ENCODE peak calls at places on chromosomes 7 and 10, in ten cellular contexts. One of them, this sample, is unnamed.
A peak's percentile ranks its signal among the peaks of the same experiment; 100 is the strongest.

GRCh38 chr10:112741830-112742402 is 208.1 kb upstream of the TCF7L2 start:
- DNase-seq in Right ventricle myocardium superior: no peak
- DNase-seq in HS-27A: no peak
- DNase-seq in SK-N-SH: no peak
- DNase-seq in iris pigment epithelial cell: no peak
- DNase-seq in activated CD8-positive, alpha-beta memory T cell treated with anti-CD3 and anti-CD28 coated beads for 4 hours: no peak
- DNase-seq in activated gamma-delta T cell treated with Interleukin-2 at 50 U/mL for 16 hours: no peak
- DNase-seq in thoracic aorta: no peak
- DNase-seq in A549: no peak
- DNase-seq in endothelial cell: no peak
- DNase-seq in this sample: no peak

GRCh38 chr10:101974091-101974799 is 81.7 kb downstream of the ARMH3 start:
- DNase-seq in Right ventricle myocardium superior: no peak
- DNase-seq in HS-27A: no peak
- DNase-seq in SK-N-SH: no peak
- DNase-seq in iris pigment epithelial cell: peak; percentile 33
- DNase-seq in activated CD8-positive, alpha-beta memory T cell treated with anti-CD3 and anti-CD28 coated beads for 4 hours: no peak
- DNase-seq in activated gamma-delta T cell treated with Interleukin-2 at 50 U/mL for 16 hours: no peak
- DNase-seq in thoracic aorta: no peak
- DNase-seq in A549: no peak
- DNase-seq in endothelial cell: no peak
- DNase-seq in this sample: no peak

GRCh38 chr7:17939670-17940301 is 508 bp downstream of the SNX13 start:
- DNase-seq in Right ventricle myocardium superior: peak; percentile 61
- DNase-seq in HS-27A: no peak
- DNase-seq in SK-N-SH: peak; percentile 73
- DNase-seq in iris pigment epithelial cell: peak; percentile 42
- DNase-seq in activated CD8-positive, alpha-beta memory T cell treated with anti-CD3 and anti-CD28 coated beads for 4 hours: peak; percentile 25
- DNase-seq in activated gamma-delta T cell treated with Interleukin-2 at 50 U/mL for 16 hours: peak; percentile 48
- DNase-seq in thoracic aorta: peak; percentile 4
- DNase-seq in A549: peak; percentile 50
- DNase-seq in endothelial cell: peak; percentile 44
- DNase-seq in this sample: peak; percentile 30

GRCh38 chr10:74150151-74151056 is at the start of gene AP3M1:
- DNase-seq in Right ventricle myocardium superior: peak; percentile 88
- DNase-seq in HS-27A: no peak
- DNase-seq in SK-N-SH: peak; percentile 83
- DNase-seq in iris pigment epithelial cell: no peak
- DNase-seq in activated CD8-positive, alpha-beta memory T cell treated with anti-CD3 and anti-CD28 coated beads for 4 hours: peak; percentile 61
- DNase-seq in activated gamma-delta T cell treated with Interleukin-2 at 50 U/mL for 16 hours: peak; percentile 78
- DNase-seq in thoracic aorta: peak; percentile 55
- DNase-seq in A549: peak; percentile 89
- DNase-seq in endothelial cell: peak; percentile 70
- DNase-seq in this sample: peak; percentile 92

GRCh38 chr10:128086003-128086863 is 40.0 kb downstream of the MKI67 start:
- DNase-seq in Right ventricle myocardium superior: no peak
- DNase-seq in HS-27A: no peak
- DNase-seq in SK-N-SH: no peak
- DNase-seq in iris pigment epithelial cell: no peak
- DNase-seq in activated CD8-positive, alpha-beta memory T cell treated with anti-CD3 and anti-CD28 coated beads for 4 hours: no peak
- DNase-seq in activated gamma-delta T cell treated with Interleukin-2 at 50 U/mL for 16 hours: no peak
- DNase-seq in thoracic aorta: no peak
- DNase-seq in A549: no peak
- DNase-seq in endothelial cell: no peak
- DNase-seq in this sample: no peak

GRCh38 chr10:73076361-73077183 is 20.1 kb downstream of the P4HA1 start:
- DNase-seq in Right ventricle myocardium superior: peak; percentile 56
- DNase-seq in HS-27A: no peak
- DNase-seq in SK-N-SH: no peak
- DNase-seq in iris pigment epithelial cell: peak; percentile 84
- DNase-seq in activated CD8-positive, alpha-beta memory T cell treated with anti-CD3 and anti-CD28 coated beads for 4 hours: no peak
- DNase-seq in activated gamma-delta T cell treated with Interleukin-2 at 50 U/mL for 16 hours: no peak
- DNase-seq in thoracic aorta: no peak
- DNase-seq in A549: no peak
- DNase-seq in endothelial cell: no peak
- DNase-seq in this sample: no peak

GRCh38 chr7:130921391-130922180 is 187.6 kb upstream of the KLF14 start:
- DNase-seq in Right ventricle myocardium superior: peak; percentile 74
- DNase-seq in HS-27A: no peak
- DNase-seq in SK-N-SH: no peak
- DNase-seq in iris pigment epithelial cell: peak; percentile 96
- DNase-seq in activated CD8-positive, alpha-beta memory T cell treated with anti-CD3 and anti-CD28 coated beads for 4 hours: no peak
- DNase-seq in activated gamma-delta T cell treated with Interleukin-2 at 50 U/mL for 16 hours: no peak
- DNase-seq in thoracic aorta: peak; percentile 54
- DNase-seq in A549: no peak
- DNase-seq in endothelial cell: no peak
- DNase-seq in this sample: peak; percentile 91

GRCh38 chr10:17206210-17206709 is 4.8 kb upstream of the TRDMT1 start:
- DNase-seq in Right ventricle myocardium superior: no peak
- DNase-seq in HS-27A: no peak
- DNase-seq in SK-N-SH: no peak
- DNase-seq in iris pigment epithelial cell: peak; percentile 74
- DNase-seq in activated CD8-positive, alpha-beta memory T cell treated with anti-CD3 and anti-CD28 coated beads for 4 hours: no peak
- DNase-seq in activated gamma-delta T cell treated with Interleukin-2 at 50 U/mL for 16 hours: peak; percentile 33
- DNase-seq in thoracic aorta: no peak
- DNase-seq in A549: no peak
- DNase-seq in endothelial cell: no peak
- DNase-seq in this sample: peak; percentile 63

GRCh38 chr10:116307450-116307849 is 16.8 kb upstream of the CCDC172 start:
- DNase-seq in Right ventricle myocardium superior: no peak
- DNase-seq in HS-27A: no peak
- DNase-seq in SK-N-SH: no peak
- DNase-seq in iris pigment epithelial cell: no peak
- DNase-seq in activated CD8-positive, alpha-beta memory T cell treated with anti-CD3 and anti-CD28 coated beads for 4 hours: no peak
- DNase-seq in activated gamma-delta T cell treated with Interleukin-2 at 50 U/mL for 16 hours: no peak
- DNase-seq in thoracic aorta: no peak
- DNase-seq in A549: no peak
- DNase-seq in endothelial cell: no peak
- DNase-seq in this sample: no peak

GRCh38 chr10:47311900-47312662 is 10.2 kb upstream of the GDF2 start:
- DNase-seq in Right ventricle myocardium superior: peak; percentile 90
- DNase-seq in HS-27A: peak; percentile 3
- DNase-seq in SK-N-SH: peak; percentile 90
- DNase-seq in iris pigment epithelial cell: peak; percentile 65
- DNase-seq in activated CD8-positive, alpha-beta memory T cell treated with anti-CD3 and anti-CD28 coated beads for 4 hours: peak; percentile 66
- DNase-seq in activated gamma-delta T cell treated with Interleukin-2 at 50 U/mL for 16 hours: peak; percentile 78
- DNase-seq in thoracic aorta: peak; percentile 60
- DNase-seq in A549: peak; percentile 86
- DNase-seq in endothelial cell: peak; percentile 90
- DNase-seq in this sample: peak; percentile 89

GRCh38 chr10:110260746-110261477 is 43.8 kb downstream of the SMNDC1 start:
- DNase-seq in Right ventricle myocardium superior: no peak
- DNase-seq in HS-27A: no peak
- DNase-seq in SK-N-SH: no peak
- DNase-seq in iris pigment epithelial cell: peak; percentile 25
- DNase-seq in activated CD8-positive, alpha-beta memory T cell treated with anti-CD3 and anti-CD28 coated beads for 4 hours: no peak
- DNase-seq in activated gamma-delta T cell treated with Interleukin-2 at 50 U/mL for 16 hours: no peak
- DNase-seq in thoracic aorta: no peak
- DNase-seq in A549: no peak
- DNase-seq in endothelial cell: no peak
- DNase-seq in this sample: no peak

GRCh38 chr10:116430288-116430687 is 2.6 kb downstream of the PNLIPRP3 start:
- DNase-seq in Right ventricle myocardium superior: no peak
- DNase-seq in HS-27A: no peak
- DNase-seq in SK-N-SH: no peak
- DNase-seq in iris pigment epithelial cell: no peak
- DNase-seq in activated CD8-positive, alpha-beta memory T cell treated with anti-CD3 and anti-CD28 coated beads for 4 hours: no peak
- DNase-seq in activated gamma-delta T cell treated with Interleukin-2 at 50 U/mL for 16 hours: no peak
- DNase-seq in thoracic aorta: no peak
- DNase-seq in A549: no peak
- DNase-seq in endothelial cell: no peak
- DNase-seq in this sample: no peak

GRCh38 chr7:142960955-142961512 is 1.1 kb downstream of the KEL start:
- DNase-seq in Right ventricle myocardium superior: no peak
- DNase-seq in HS-27A: no peak
- DNase-seq in SK-N-SH: no peak
- DNase-seq in iris pigment epithelial cell: no peak
- DNase-seq in activated CD8-positive, alpha-beta memory T cell treated with anti-CD3 and anti-CD28 coated beads for 4 hours: no peak
- DNase-seq in activated gamma-delta T cell treated with Interleukin-2 at 50 U/mL for 16 hours: no peak
- DNase-seq in thoracic aorta: no peak
- DNase-seq in A549: no peak
- DNase-seq in endothelial cell: no peak
- DNase-seq in this sample: no peak

GRCh38 chr10:132331259-132331955 is 586 bp upstream of the LRRC27 start:
- DNase-seq in Right ventricle myocardium superior: no peak
- DNase-seq in HS-27A: peak; percentile 3
- DNase-seq in SK-N-SH: no peak
- DNase-seq in iris pigment epithelial cell: no peak
- DNase-seq in activated CD8-positive, alpha-beta memory T cell treated with anti-CD3 and anti-CD28 coated beads for 4 hours: no peak
- DNase-seq in activated gamma-delta T cell treated with Interleukin-2 at 50 U/mL for 16 hours: no peak
- DNase-seq in thoracic aorta: no peak
- DNase-seq in A549: peak; percentile 49
- DNase-seq in endothelial cell: no peak
- DNase-seq in this sample: no peak

GRCh38 chr10:123496996-123497660 is 169.0 kb upstream of the GPR26 start:
- DNase-seq in Right ventricle myocardium superior: no peak
- DNase-seq in HS-27A: no peak
- DNase-seq in SK-N-SH: no peak
- DNase-seq in iris pigment epithelial cell: no peak
- DNase-seq in activated CD8-positive, alpha-beta memory T cell treated with anti-CD3 and anti-CD28 coated beads for 4 hours: no peak
- DNase-seq in activated gamma-delta T cell treated with Interleukin-2 at 50 U/mL for 16 hours: no peak
- DNase-seq in thoracic aorta: no peak
- DNase-seq in A549: no peak
- DNase-seq in endothelial cell: no peak
- DNase-seq in this sample: no peak

GRCh38 chr7:32179567-32179966 is 109.4 kb upstream of the PDE1C start:
- DNase-seq in Right ventricle myocardium superior: no peak
- DNase-seq in HS-27A: no peak
- DNase-seq in SK-N-SH: no peak
- DNase-seq in iris pigment epithelial cell: peak; percentile 38
- DNase-seq in activated CD8-positive, alpha-beta memory T cell treated with anti-CD3 and anti-CD28 coated beads for 4 hours: no peak
- DNase-seq in activated gamma-delta T cell treated with Interleukin-2 at 50 U/mL for 16 hours: no peak
- DNase-seq in thoracic aorta: no peak
- DNase-seq in A549: no peak
- DNase-seq in endothelial cell: no peak
- DNase-seq in this sample: peak; percentile 31

GRCh38 chr10:104337985-104338735 is at the start of gene ITPRIP:
- DNase-seq in Right ventricle myocardium superior: peak; percentile 88
- DNase-seq in HS-27A: no peak
- DNase-seq in SK-N-SH: peak; percentile 86
- DNase-seq in iris pigment epithelial cell: peak; percentile 91
- DNase-seq in activated CD8-positive, alpha-beta memory T cell treated with anti-CD3 and anti-CD28 coated beads for 4 hours: peak; percentile 56
- DNase-seq in activated gamma-delta T cell treated with Interleukin-2 at 50 U/mL for 16 hours: peak; percentile 68
- DNase-seq in thoracic aorta: no peak
- DNase-seq in A549: peak; percentile 81
- DNase-seq in endothelial cell: peak; percentile 68
- DNase-seq in this sample: peak; percentile 78

GRCh38 chr7:7944619-7945282 is 23.8 kb upstream of the GLCCI1 start:
- DNase-seq in Right ventricle myocardium superior: no peak
- DNase-seq in HS-27A: no peak
- DNase-seq in SK-N-SH: no peak
- DNase-seq in iris pigment epithelial cell: no peak
- DNase-seq in activated CD8-positive, alpha-beta memory T cell treated with anti-CD3 and anti-CD28 coated beads for 4 hours: no peak
- DNase-seq in activated gamma-delta T cell treated with Interleukin-2 at 50 U/mL for 16 hours: peak; percentile 31
- DNase-seq in thoracic aorta: no peak
- DNase-seq in A549: no peak
- DNase-seq in endothelial cell: no peak
- DNase-seq in this sample: no peak

GRCh38 chr10:98967601-98968000 is 268.1 kb downstream of the HPSE2 start:
- DNase-seq in Right ventricle myocardium superior: no peak
- DNase-seq in HS-27A: no peak
- DNase-seq in SK-N-SH: no peak
- DNase-seq in iris pigment epithelial cell: no peak
- DNase-seq in activated CD8-positive, alpha-beta memory T cell treated with anti-CD3 and anti-CD28 coated beads for 4 hours: no peak
- DNase-seq in activated gamma-delta T cell treated with Interleukin-2 at 50 U/mL for 16 hours: no peak
- DNase-seq in thoracic aorta: no peak
- DNase-seq in A549: no peak
- DNase-seq in endothelial cell: no peak
- DNase-seq in this sample: peak; percentile 51

GRCh38 chr7:112202819-112203218 is 3.4 kb downstream of the DOCK4 start:
- DNase-seq in Right ventricle myocardium superior: no peak
- DNase-seq in HS-27A: no peak
- DNase-seq in SK-N-SH: peak; percentile 30
- DNase-seq in iris pigment epithelial cell: no peak
- DNase-seq in activated CD8-positive, alpha-beta memory T cell treated with anti-CD3 and anti-CD28 coated beads for 4 hours: no peak
- DNase-seq in activated gamma-delta T cell treated with Interleukin-2 at 50 U/mL for 16 hours: peak; percentile 21
- DNase-seq in thoracic aorta: no peak
- DNase-seq in A549: no peak
- DNase-seq in endothelial cell: no peak
- DNase-seq in this sample: no peak

GRCh38 chr7:15602236-15602635 is 40.4 kb upstream of the AGMO start:
- DNase-seq in Right ventricle myocardium superior: no peak
- DNase-seq in HS-27A: peak; percentile 47
- DNase-seq in SK-N-SH: no peak
- DNase-seq in iris pigment epithelial cell: peak; percentile 14
- DNase-seq in activated CD8-positive, alpha-beta memory T cell treated with anti-CD3 and anti-CD28 coated beads for 4 hours: no peak
- DNase-seq in activated gamma-delta T cell treated with Interleukin-2 at 50 U/mL for 16 hours: no peak
- DNase-seq in thoracic aorta: no peak
- DNase-seq in A549: no peak
- DNase-seq in endothelial cell: no peak
- DNase-seq in this sample: peak; percentile 23

GRCh38 chr7:97639036-97639435 is 92.8 kb upstream of the TAC1 start:
- DNase-seq in Right ventricle myocardium superior: no peak
- DNase-seq in HS-27A: no peak
- DNase-seq in SK-N-SH: no peak
- DNase-seq in iris pigment epithelial cell: peak; percentile 7
- DNase-seq in activated CD8-positive, alpha-beta memory T cell treated with anti-CD3 and anti-CD28 coated beads for 4 hours: no peak
- DNase-seq in activated gamma-delta T cell treated with Interleukin-2 at 50 U/mL for 16 hours: no peak
- DNase-seq in thoracic aorta: no peak
- DNase-seq in A549: no peak
- DNase-seq in endothelial cell: no peak
- DNase-seq in this sample: no peak

GRCh38 chr7:82389847-82390246 is 53.7 kb downstream of the CACNA2D1 start:
- DNase-seq in Right ventricle myocardium superior: no peak
- DNase-seq in HS-27A: no peak
- DNase-seq in SK-N-SH: no peak
- DNase-seq in iris pigment epithelial cell: no peak
- DNase-seq in activated CD8-positive, alpha-beta memory T cell treated with anti-CD3 and anti-CD28 coated beads for 4 hours: no peak
- DNase-seq in activated gamma-delta T cell treated with Interleukin-2 at 50 U/mL for 16 hours: no peak
- DNase-seq in thoracic aorta: no peak
- DNase-seq in A549: no peak
- DNase-seq in endothelial cell: no peak
- DNase-seq in this sample: no peak

GRCh38 chr7:45591101-45591906 is 17.1 kb downstream of the ADCY1 start:
- DNase-seq in Right ventricle myocardium superior: no peak
- DNase-seq in HS-27A: no peak
- DNase-seq in SK-N-SH: peak; percentile 64
- DNase-seq in iris pigment epithelial cell: no peak
- DNase-seq in activated CD8-positive, alpha-beta memory T cell treated with anti-CD3 and anti-CD28 coated beads for 4 hours: no peak
- DNase-seq in activated gamma-delta T cell treated with Interleukin-2 at 50 U/mL for 16 hours: no peak
- DNase-seq in thoracic aorta: no peak
- DNase-seq in A549: no peak
- DNase-seq in endothelial cell: no peak
- DNase-seq in this sample: no peak

GRCh38 chr10:43254199-43254730 is 12.6 kb downstream of the RASGEF1A start:
- DNase-seq in Right ventricle myocardium superior: peak; percentile 27
- DNase-seq in HS-27A: no peak
- DNase-seq in SK-N-SH: peak; percentile 30
- DNase-seq in iris pigment epithelial cell: no peak
- DNase-seq in activated CD8-positive, alpha-beta memory T cell treated with anti-CD3 and anti-CD28 coated beads for 4 hours: no peak
- DNase-seq in activated gamma-delta T cell treated with Interleukin-2 at 50 U/mL for 16 hours: no peak
- DNase-seq in thoracic aorta: no peak
- DNase-seq in A549: no peak
- DNase-seq in endothelial cell: no peak
- DNase-seq in this sample: no peak

GRCh38 chr7:41030673-41031072 is 672.2 kb downstream of the INHBA start:
- DNase-seq in Right ventricle myocardium superior: no peak
- DNase-seq in HS-27A: no peak
- DNase-seq in SK-N-SH: no peak
- DNase-seq in iris pigment epithelial cell: no peak
- DNase-seq in activated CD8-positive, alpha-beta memory T cell treated with anti-CD3 and anti-CD28 coated beads for 4 hours: no peak
- DNase-seq in activated gamma-delta T cell treated with Interleukin-2 at 50 U/mL for 16 hours: no peak
- DNase-seq in thoracic aorta: no peak
- DNase-seq in A549: no peak
- DNase-seq in endothelial cell: no peak
- DNase-seq in this sample: no peak

GRCh38 chr7:134892963-134893362 is 93.3 kb upstream of the AGBL3 start:
- DNase-seq in Right ventricle myocardium superior: no peak
- DNase-seq in HS-27A: no peak
- DNase-seq in SK-N-SH: peak; percentile 16
- DNase-seq in iris pigment epithelial cell: peak; percentile 33
- DNase-seq in activated CD8-positive, alpha-beta memory T cell treated with anti-CD3 and anti-CD28 coated beads for 4 hours: no peak
- DNase-seq in activated gamma-delta T cell treated with Interleukin-2 at 50 U/mL for 16 hours: no peak
- DNase-seq in thoracic aorta: no peak
- DNase-seq in A549: no peak
- DNase-seq in endothelial cell: no peak
- DNase-seq in this sample: no peak

GRCh38 chr7:41224063-41224763 is 478.7 kb downstream of the INHBA start:
- DNase-seq in Right ventricle myocardium superior: no peak
- DNase-seq in HS-27A: no peak
- DNase-seq in SK-N-SH: no peak
- DNase-seq in iris pigment epithelial cell: peak; percentile 68
- DNase-seq in activated CD8-positive, alpha-beta memory T cell treated with anti-CD3 and anti-CD28 coated beads for 4 hours: no peak
- DNase-seq in activated gamma-delta T cell treated with Interleukin-2 at 50 U/mL for 16 hours: no peak
- DNase-seq in thoracic aorta: no peak
- DNase-seq in A549: no peak
- DNase-seq in endothelial cell: no peak
- DNase-seq in this sample: no peak

This sample was measured in cardiac muscle cell.